ENCODE peak calls at places on chromosomes 1 and 21, in eight cellular contexts. U, B, S, V, G, Q, J and Y are unnamed samples.

GRCh38 chr1:243595527-243596206 is 254.4 kb downstream of the AKT3 start:
- DNase-seq in U (no peak), B (peak; percentile 71), S (no peak), V (no peak), G (no peak), Q (no peak), J (peak; percentile 68), Y (peak; percentile 65)

GRCh38 chr1:30109853-30110252 is 613.5 kb downstream of the MATN1 start:
- DNase-seq in U (no peak), B (no peak), S (no peak), V (no peak), G (no peak), Q (no peak), J (peak; percentile 15), Y (peak; percentile 30)

GRCh38 chr1:168709407-168709891 is 19.6 kb downstream of the DPT start:
- DNase-seq in U (no peak), B (no peak), S (no peak), V (no peak), G (no peak), Q (no peak), J (peak; percentile 95), Y (peak; percentile 89)

GRCh38 chr1:18957136-18957521 is 653 bp upstream of the IFFO2 start:
- DNase-seq in U (peak; percentile 45), B (no peak), S (peak; percentile 11), V (no peak), G (no peak), Q (peak; percentile 35), J (no peak), Y (no peak)

GRCh38 chr1:6048179-6048867 is 2.6 kb downstream of the KCNAB2 start:
- DNase-seq in U (no peak), B (no peak), S (no peak), V (no peak), G (no peak), Q (no peak), J (no peak), Y (no peak)

GRCh38 chr21:38311765-38312164 is 55.0 kb downstream of the KCNJ15 start:
- DNase-seq in U (no peak), B (no peak), S (no peak), V (no peak), G (no peak), Q (no peak), J (no peak), Y (peak; percentile 87)

GRCh38 chr21:41045534-41046268 is 122.3 kb upstream of the BACE2 start:
- DNase-seq in U (peak; percentile 76), B (peak; percentile 23), S (no peak), V (no peak), G (no peak), Q (peak; percentile 32), J (no peak), Y (peak; percentile 12)

GRCh38 chr1:227728059-227728891 is 6.8 kb downstream of the JMJD4 start:
- DNase-seq in U (peak; percentile 80), B (peak; percentile 98), S (peak; percentile 62), V (peak; percentile 38), G (peak; percentile 47), Q (peak; percentile 97), J (peak; percentile 56), Y (peak; percentile 97)

GRCh38 chr1:214933375-214933774 is 149.2 kb upstream of the KCNK2 start:
- DNase-seq in U (no peak), B (no peak), S (no peak), V (no peak), G (no peak), Q (no peak), J (no peak), Y (no peak)

GRCh38 chr1:209542585-209542984 is 40.9 kb upstream of the CAMK1G start:
- DNase-seq in U (no peak), B (peak; percentile 98), S (no peak), V (no peak), G (no peak), Q (no peak), J (peak; percentile 33), Y (peak; percentile 89)

GRCh38 chr21:37008705-37009104 is 2.2 kb downstream of the RIPPLY3 start:
- DNase-seq in U (no peak), B (no peak), S (no peak), V (no peak), G (no peak), Q (no peak), J (no peak), Y (no peak)

GRCh38 chr1:204130989-204131892 is 20.6 kb downstream of the ETNK2 start:
- DNase-seq in U (no peak), B (peak; percentile 99), S (no peak), V (no peak), G (peak; percentile 45), Q (no peak), J (peak; percentile 90), Y (peak; percentile 99)

GRCh38 chr1:247204177-247204647 is 32.4 kb upstream of the ZNF124 start:
- DNase-seq in U (no peak), B (peak; percentile 20), S (no peak), V (no peak), G (no peak), Q (no peak), J (no peak), Y (no peak)

GRCh38 chr1:80869299-80869698 is 931.4 kb upstream of the ADGRL2 start:
- DNase-seq in U (no peak), B (no peak), S (no peak), V (no peak), G (no peak), Q (no peak), J (no peak), Y (no peak)
- TF ChIP-seq CTCF in U (no peak), B (no peak), S (no peak), V (no peak), G (no peak), Q (no peak), J (no peak), Y (no peak)

GRCh38 chr1:208174200-208174599 is 70.0 kb downstream of the PLXNA2 start:
- DNase-seq in U (no peak), B (no peak), S (no peak), V (no peak), G (no peak), Q (peak; percentile 55), J (no peak), Y (no peak)

GRCh38 chr1:208173749-208174148 is 70.4 kb downstream of the PLXNA2 start:
- DNase-seq in U (no peak), B (no peak), S (no peak), V (no peak), G (no peak), Q (no peak), J (no peak), Y (no peak)

GRCh38 chr1:208170252-208170651 is 73.9 kb downstream of the PLXNA2 start:
- DNase-seq in U (no peak), B (no peak), S (no peak), V (no peak), G (no peak), Q (no peak), J (no peak), Y (peak; percentile 62)

GRCh38 chr1:208171615-208172388 is 72.4 kb downstream of the PLXNA2 start:
- DNase-seq in U (no peak), B (no peak), S (no peak), V (no peak), G (no peak), Q (no peak), J (no peak), Y (no peak)

DNA sequence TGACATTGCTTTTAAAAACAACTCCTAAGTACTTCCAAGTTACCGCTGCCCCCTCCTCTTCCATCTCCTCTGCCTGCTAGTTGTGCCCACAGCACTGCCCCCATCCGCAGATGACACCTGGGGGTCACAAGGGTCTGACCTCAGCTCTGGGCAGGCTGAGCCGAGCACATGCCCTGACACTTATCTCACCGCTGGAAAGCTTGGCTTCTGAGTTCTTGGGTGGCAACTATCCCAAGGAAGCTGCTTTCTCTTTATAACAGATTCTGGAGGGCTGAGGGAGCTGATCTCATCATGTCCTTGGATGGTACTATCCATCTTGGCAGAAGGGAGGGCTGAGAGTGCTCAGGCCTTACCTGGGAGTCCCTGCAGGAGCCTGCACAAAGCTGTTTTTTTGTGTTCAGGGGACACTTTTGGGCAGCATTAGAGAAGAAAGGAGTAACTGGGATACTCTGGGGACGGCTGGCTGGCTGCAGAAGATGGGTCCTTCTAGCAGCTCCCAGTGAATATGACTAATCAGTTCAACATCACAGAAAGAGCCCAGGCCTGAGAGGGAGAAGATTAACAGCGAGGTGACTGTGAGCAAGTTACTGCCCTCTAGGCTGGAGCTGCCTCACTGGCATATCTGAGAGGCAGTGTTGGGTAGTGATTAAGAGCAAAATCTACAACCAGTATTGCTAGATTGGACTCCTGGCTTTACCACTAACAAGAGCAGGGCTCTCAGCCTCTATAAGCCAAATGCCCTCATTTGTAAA is 71.6 kb downstream of the PLXNA2 start:
- DNase-seq in U (no peak), B (peak; percentile 16), S (no peak), V (no peak), G (no peak), Q (no peak), J (no peak), Y (peak; percentile 34)
- TF ChIP-seq CTCF in U (no peak), B (no peak), S (no peak), V (no peak), G (no peak), Q (peak; percentile 0), J (no peak), Y (no peak)

GRCh38 chr1:24855474-24855873 is 74.6 kb downstream of the RUNX3 start:
- DNase-seq in U (no peak), B (no peak), S (no peak), V (no peak), G (no peak), Q (no peak), J (no peak), Y (no peak)

GRCh38 chr1:24859063-24860010 is 70.7 kb downstream of the RUNX3 start:
- DNase-seq in U (no peak), B (no peak), S (no peak), V (no peak), G (no peak), Q (no peak), J (no peak), Y (no peak)

GRCh38 chr1:24858277-24858676 is 71.8 kb downstream of the RUNX3 start:
- DNase-seq in U (no peak), B (no peak), S (no peak), V (no peak), G (no peak), Q (no peak), J (no peak), Y (no peak)

GRCh38 chr1:24856787-24857527 is 73.1 kb downstream of the RUNX3 start:
- DNase-seq in U (no peak), B (no peak), S (no peak), V (no peak), G (no peak), Q (no peak), J (no peak), Y (no peak)

DNA sequence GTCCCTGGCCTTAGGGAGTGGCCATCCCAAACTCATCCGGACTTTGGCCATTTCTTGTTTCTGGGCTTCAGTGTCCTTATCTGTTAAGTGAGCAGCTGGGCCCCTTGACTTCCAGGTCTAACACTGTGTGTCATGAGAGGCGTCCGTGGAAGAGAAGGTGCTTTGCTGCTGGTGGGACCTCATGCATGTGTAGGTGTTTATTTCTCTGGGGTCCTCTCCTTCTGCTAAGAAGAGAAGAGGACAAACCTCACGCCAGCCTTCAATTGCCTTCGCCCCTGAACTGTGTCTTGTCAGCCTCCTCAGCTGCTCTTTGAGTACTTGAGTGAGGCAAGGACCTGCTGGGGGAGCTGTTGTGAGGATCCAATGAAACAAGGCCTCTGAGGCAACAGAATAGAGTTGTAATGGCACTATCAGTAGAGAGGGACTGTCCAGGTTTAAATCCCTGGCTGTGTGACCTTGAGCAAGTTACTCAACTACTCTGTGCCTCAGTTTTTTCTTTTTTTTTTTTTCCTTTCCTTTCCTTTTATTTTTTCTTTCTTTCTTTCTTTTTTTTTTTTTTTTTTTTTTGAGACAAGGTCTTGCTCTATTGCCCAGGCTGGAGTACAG is 72.4 kb downstream of the RUNX3 start:
- DNase-seq in U (no peak), B (no peak), S (no peak), V (no peak), G (no peak), Q (no peak), J (no peak), Y (no peak)
- TF ChIP-seq CTCF in U (no peak), B (no peak), S (no peak), V (no peak), G (no peak), Q (no peak), J (no peak), Y (no peak)

GRCh38 chr1:9593492-9594465 is 5.1 kb downstream of the TMEM201 start:
- DNase-seq in U (peak; percentile 79), B (peak; percentile 12), S (peak; percentile 20), V (no peak), G (peak; percentile 59), Q (peak; percentile 85), J (peak; percentile 68), Y (peak; percentile 53)
- TF ChIP-seq CTCF in U (no peak), B (no peak), S (no peak), V (no peak), G (no peak), Q (no peak), J (no peak), Y (peak; percentile 24)